ENCODE peak calls at places on chromosomes 2 and 18, in five cellular contexts. One of them, this sample, is unnamed.

GRCh38 chr2:230599854-230600253 is 112.8 kb upstream of the CAB39 start:
- DNase-seq in thoracic aorta: no peak
- DNase-seq in heart right ventricle: no peak
- DNase-seq in left lung: no peak
- DNase-seq in kidney: no peak
- DNase-seq in this sample: no peak

GRCh38 chr2:62270728-62271127 is 74.8 kb downstream of the B3GNT2 start:
- DNase-seq in thoracic aorta: no peak
- DNase-seq in heart right ventricle: peak; percentile 54
- DNase-seq in left lung: no peak
- DNase-seq in kidney: peak; percentile 83
- DNase-seq in this sample: no peak

GRCh38 chr2:120436460-120436739 is 90.5 kb downstream of the INHBB start:
- DNase-seq in thoracic aorta: no peak
- DNase-seq in heart right ventricle: no peak
- DNase-seq in left lung: no peak
- DNase-seq in kidney: no peak
- DNase-seq in this sample: no peak

GRCh38 chr2:236109061-236109460 is 59.1 kb downstream of the GBX2 start:
- DNase-seq in thoracic aorta: no peak
- DNase-seq in heart right ventricle: no peak
- DNase-seq in left lung: no peak
- DNase-seq in kidney: no peak
- DNase-seq in this sample: no peak

GRCh38 chr2:56185101-56185581 is 1.4 kb downstream of the CCDC85A start:
- DNase-seq in thoracic aorta: no peak
- DNase-seq in heart right ventricle: peak; percentile 8
- DNase-seq in left lung: peak; percentile 80
- DNase-seq in kidney: no peak
- DNase-seq in this sample: peak; percentile 86

GRCh38 chr18:5543854-5544389 is at the start of gene EPB41L3:
- DNase-seq in thoracic aorta: no peak
- DNase-seq in heart right ventricle: peak; percentile 28
- DNase-seq in left lung: peak; percentile 84
- DNase-seq in kidney: peak; percentile 79
- DNase-seq in this sample: no peak

GRCh38 chr2:186486651-186487647 is 889 bp downstream of the ZC3H15 start:
- DNase-seq in thoracic aorta: no peak
- DNase-seq in heart right ventricle: no peak
- DNase-seq in left lung: no peak
- DNase-seq in kidney: no peak
- DNase-seq in this sample: no peak

GRCh38 chr2:37711831-37712230 is 40.4 kb upstream of the CDC42EP3 start:
- DNase-seq in thoracic aorta: no peak
- DNase-seq in heart right ventricle: no peak
- DNase-seq in left lung: no peak
- DNase-seq in kidney: no peak
- DNase-seq in this sample: no peak

GRCh38 chr2:230443540-230443939 is 27.5 kb downstream of the SP100 start:
- DNase-seq in thoracic aorta: no peak
- DNase-seq in heart right ventricle: no peak
- DNase-seq in left lung: no peak
- DNase-seq in kidney: peak; percentile 14
- DNase-seq in this sample: no peak

GRCh38 chr2:134918518-134919359 is at the start of gene CCNT2:
- DNase-seq in thoracic aorta: peak; percentile 96
- DNase-seq in heart right ventricle: peak; percentile 99
- DNase-seq in left lung: peak; percentile 100
- DNase-seq in kidney: peak; percentile 100
- DNase-seq in this sample: peak; percentile 97

GRCh38 chr2:121638333-121638732 is 10.9 kb downstream of the CLASP1 start:
- DNase-seq in thoracic aorta: no peak
- DNase-seq in heart right ventricle: no peak
- DNase-seq in left lung: no peak
- DNase-seq in kidney: no peak
- DNase-seq in this sample: no peak

GRCh38 chr2:47189635-47190034 is 34.5 kb upstream of the STPG4 start:
- DNase-seq in thoracic aorta: no peak
- DNase-seq in heart right ventricle: no peak
- DNase-seq in left lung: no peak
- DNase-seq in kidney: no peak
- DNase-seq in this sample: peak; percentile 89

GRCh38 chr2:8633735-8634313 is 48.0 kb upstream of the ID2 start:
- DNase-seq in thoracic aorta: no peak
- DNase-seq in heart right ventricle: no peak
- DNase-seq in left lung: no peak
- DNase-seq in kidney: peak; percentile 77
- DNase-seq in this sample: peak; percentile 97

GRCh38 chr2:142841788-142842187 is 35.7 kb upstream of the KYNU start:
- DNase-seq in thoracic aorta: no peak
- DNase-seq in heart right ventricle: no peak
- DNase-seq in left lung: no peak
- DNase-seq in kidney: no peak
- DNase-seq in this sample: no peak

GRCh38 chr2:44897406-44897805 is 44.1 kb upstream of the SIX3 start:
- DNase-seq in thoracic aorta: no peak
- DNase-seq in heart right ventricle: no peak
- DNase-seq in left lung: no peak
- DNase-seq in kidney: no peak
- DNase-seq in this sample: no peak

GRCh38 chr2:227389661-227390060 is 1.9 kb upstream of the SCYGR1 start:
- DNase-seq in thoracic aorta: no peak
- DNase-seq in heart right ventricle: no peak
- DNase-seq in left lung: no peak
- DNase-seq in kidney: no peak
- DNase-seq in this sample: no peak

GRCh38 chr2:135913726-135914365 is 37.6 kb upstream of the MCM6 start:
- DNase-seq in thoracic aorta: no peak
- DNase-seq in heart right ventricle: peak; percentile 29
- DNase-seq in left lung: no peak
- DNase-seq in kidney: no peak
- DNase-seq in this sample: no peak

GRCh38 chr2:114543106-114543806 is 100.8 kb downstream of the DPP10 start:
- DNase-seq in thoracic aorta: no peak
- DNase-seq in heart right ventricle: peak; percentile 68
- DNase-seq in left lung: no peak
- DNase-seq in kidney: no peak
- DNase-seq in this sample: no peak

GRCh38 chr2:165401285-165401852 is 68.1 kb upstream of the CSRNP3 start:
- DNase-seq in thoracic aorta: no peak
- DNase-seq in heart right ventricle: peak; percentile 34
- DNase-seq in left lung: no peak
- DNase-seq in kidney: no peak
- DNase-seq in this sample: peak; percentile 77

GRCh38 chr2:55033076-55033742 is 17.0 kb downstream of the RTN4 start:
- DNase-seq in thoracic aorta: no peak
- DNase-seq in heart right ventricle: no peak
- DNase-seq in left lung: no peak
- DNase-seq in kidney: no peak
- DNase-seq in this sample: no peak

GRCh38 chr2:167844714-167845530 is 402.5 kb downstream of the STK39 start:
- DNase-seq in thoracic aorta: no peak
- DNase-seq in heart right ventricle: no peak
- DNase-seq in left lung: no peak
- DNase-seq in kidney: no peak
- DNase-seq in this sample: no peak

GRCh38 chr2:185952098-185952497 is 213.5 kb downstream of the FSIP2 start:
- DNase-seq in thoracic aorta: no peak
- DNase-seq in heart right ventricle: no peak
- DNase-seq in left lung: no peak
- DNase-seq in kidney: no peak
- DNase-seq in this sample: no peak

GRCh38 chr18:36942264-36942663 is 113.3 kb downstream of the KIAA1328 start:
- DNase-seq in thoracic aorta: no peak
- DNase-seq in heart right ventricle: no peak
- DNase-seq in left lung: no peak
- DNase-seq in kidney: no peak
- DNase-seq in this sample: no peak
- TF ChIP-seq CTCF in thoracic aorta: no peak
- TF ChIP-seq CTCF in heart right ventricle: peak; percentile 51
- TF ChIP-seq CTCF in left lung: peak; percentile 39
- TF ChIP-seq CTCF in kidney: peak; percentile 31
- TF ChIP-seq CTCF in this sample: peak; percentile 65

DNA sequence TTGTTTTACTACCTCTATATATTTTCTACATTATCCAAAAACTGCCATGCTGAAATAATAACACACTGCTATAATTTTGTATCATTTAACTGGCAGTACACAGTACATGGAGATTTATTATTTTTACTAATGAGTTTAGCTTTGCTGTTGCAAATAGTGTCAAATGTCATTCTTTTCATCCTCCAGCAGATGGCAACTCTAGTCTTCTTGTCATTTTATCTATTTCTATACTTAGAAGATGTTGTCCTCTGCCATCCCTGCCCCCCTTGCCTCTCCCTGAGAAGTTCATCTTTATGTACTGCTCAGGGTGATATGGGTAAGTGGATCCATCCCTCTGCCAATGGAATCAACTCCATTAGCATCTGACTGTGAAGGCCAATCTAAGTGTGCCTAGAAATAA is 21.7 kb upstream of the LRRTM1 start:
- DNase-seq in thoracic aorta: no peak
- DNase-seq in heart right ventricle: peak; percentile 17
- DNase-seq in left lung: no peak
- DNase-seq in kidney: no peak
- DNase-seq in this sample: no peak
- H3K27ac ChIP-seq in thoracic aorta: no peak overlapping the region
- H3K27ac ChIP-seq in heart right ventricle: no peak overlapping the region
- H3K27ac ChIP-seq in left lung: no peak overlapping the region
- H3K27ac ChIP-seq in kidney: no peak overlapping the region
- H3K27ac ChIP-seq in this sample: no peak overlapping the region

GRCh38 chr18:10378688-10379465 is 75.6 kb upstream of the APCDD1 start:
- DNase-seq in thoracic aorta: no peak
- DNase-seq in heart right ventricle: no peak
- DNase-seq in left lung: peak; percentile 76
- DNase-seq in kidney: no peak
- DNase-seq in this sample: peak; percentile 86
- H3K36me3 ChIP-seq in thoracic aorta: no peaks in the 10 kb centered on the region
- H3K36me3 ChIP-seq in heart right ventricle: no peaks in the 10 kb centered on the region
- H3K36me3 ChIP-seq in left lung: no peaks in the 10 kb centered on the region
- H3K36me3 ChIP-seq in kidney: no peaks in the 10 kb centered on the region
- H3K36me3 ChIP-seq in this sample: no peaks in the 10 kb centered on the region

GRCh38 chr2:30475542-30475941 is 28.5 kb downstream of the LCLAT1 start:
- DNase-seq in thoracic aorta: no peak
- DNase-seq in heart right ventricle: no peak
- DNase-seq in left lung: no peak
- DNase-seq in kidney: no peak
- DNase-seq in this sample: no peak
- TF ChIP-seq CTCF in thoracic aorta: no peak
- TF ChIP-seq CTCF in heart right ventricle: peak; percentile 22
- TF ChIP-seq CTCF in left lung: peak; percentile 15
- TF ChIP-seq CTCF in kidney: peak; percentile 14
- TF ChIP-seq CTCF in this sample: peak; percentile 33

GRCh38 chr2:6418316-6418715 is 447.4 kb downstream of the CMPK2 start:
- DNase-seq in thoracic aorta: no peak
- DNase-seq in heart right ventricle: no peak
- DNase-seq in left lung: no peak
- DNase-seq in kidney: no peak
- DNase-seq in this sample: no peak
- H3K27ac ChIP-seq in thoracic aorta: no peak overlapping the region
- H3K27ac ChIP-seq in heart right ventricle: no peak overlapping the region
- H3K27ac ChIP-seq in left lung: no peak overlapping the region
- H3K27ac ChIP-seq in kidney: no peak overlapping the region
- H3K27ac ChIP-seq in this sample: no peak overlapping the region

GRCh38 chr18:46570666-46571065 is 86.4 kb downstream of the LOXHD1 start:
- DNase-seq in thoracic aorta: no peak
- DNase-seq in heart right ventricle: no peak
- DNase-seq in left lung: no peak
- DNase-seq in kidney: no peak
- DNase-seq in this sample: no peak

GRCh38 chr18:46569211-46569610 is 87.8 kb downstream of the LOXHD1 start:
- DNase-seq in thoracic aorta: no peak
- DNase-seq in heart right ventricle: no peak
- DNase-seq in left lung: no peak
- DNase-seq in kidney: no peak
- DNase-seq in this sample: no peak

GRCh38 chr18:46571756-46572155 is 85.3 kb downstream of the LOXHD1 start:
- DNase-seq in thoracic aorta: no peak
- DNase-seq in heart right ventricle: no peak
- DNase-seq in left lung: no peak
- DNase-seq in kidney: no peak
- DNase-seq in this sample: no peak

GRCh38 chr18:46567196-46567595 is 89.8 kb downstream of the LOXHD1 start:
- DNase-seq in thoracic aorta: no peak
- DNase-seq in heart right ventricle: no peak
- DNase-seq in left lung: no peak
- DNase-seq in kidney: no peak
- DNase-seq in this sample: no peak

DNA sequence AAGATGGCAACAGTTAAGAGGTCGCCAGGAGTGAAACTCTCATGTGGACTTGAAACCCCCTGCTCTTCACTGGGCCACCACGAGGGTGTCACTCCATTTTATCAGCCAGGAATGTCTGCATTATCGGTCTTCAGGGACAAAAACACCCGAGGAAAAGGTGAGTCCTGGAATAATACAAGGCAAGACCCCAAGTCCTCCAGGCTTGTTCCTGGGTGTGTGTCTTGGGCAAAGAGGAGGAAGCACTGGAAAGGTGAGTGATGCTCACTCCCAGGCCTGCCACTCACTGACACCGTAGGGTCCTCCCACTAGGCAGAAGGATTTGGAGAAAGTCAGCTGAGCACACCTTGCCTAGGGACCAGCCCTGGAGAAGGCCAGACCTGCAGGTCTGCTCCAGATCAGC is 86.9 kb downstream of the LOXHD1 start:
- DNase-seq in thoracic aorta: no peak
- DNase-seq in heart right ventricle: no peak
- DNase-seq in left lung: no peak
- DNase-seq in kidney: no peak
- DNase-seq in this sample: no peak
- H3K36me3 ChIP-seq in thoracic aorta: no peaks in the 10 kb centered on the region
- H3K36me3 ChIP-seq in heart right ventricle: no peaks in the 10 kb centered on the region
- H3K36me3 ChIP-seq in left lung: no peaks in the 10 kb centered on the region
- H3K36me3 ChIP-seq in kidney: no peaks in the 10 kb centered on the region
- H3K36me3 ChIP-seq in this sample: no peaks in the 10 kb centered on the region

GRCh38 chr2:160409480-160409879 is 84.1 kb downstream of the RBMS1 start:
- DNase-seq in thoracic aorta: no peak
- DNase-seq in heart right ventricle: no peak
- DNase-seq in left lung: no peak
- DNase-seq in kidney: no peak
- DNase-seq in this sample: no peak

GRCh38 chr2:160408575-160409291 is 84.9 kb downstream of the RBMS1 start:
- DNase-seq in thoracic aorta: no peak
- DNase-seq in heart right ventricle: no peak
- DNase-seq in left lung: no peak
- DNase-seq in kidney: peak; percentile 67
- DNase-seq in this sample: peak; percentile 25

GRCh38 chr2:160406591-160407392 is 86.8 kb downstream of the RBMS1 start:
- DNase-seq in thoracic aorta: no peak
- DNase-seq in heart right ventricle: peak; percentile 65
- DNase-seq in left lung: peak; percentile 92
- DNase-seq in kidney: no peak
- DNase-seq in this sample: peak; percentile 78

GRCh38 chr2:160408205-160408561 is 85.4 kb downstream of the RBMS1 start:
- DNase-seq in thoracic aorta: no peak
- DNase-seq in heart right ventricle: no peak
- DNase-seq in left lung: no peak
- DNase-seq in kidney: no peak
- DNase-seq in this sample: no peak

GRCh38 chr2:160407393-160408204 is 86.0 kb downstream of the RBMS1 start:
- DNase-seq in thoracic aorta: no peak
- DNase-seq in heart right ventricle: peak; percentile 57
- DNase-seq in left lung: peak; percentile 94
- DNase-seq in kidney: peak; percentile 87
- DNase-seq in this sample: peak; percentile 92
- TF ChIP-seq CTCF in thoracic aorta: no peak
- TF ChIP-seq CTCF in heart right ventricle: no peak
- TF ChIP-seq CTCF in left lung: no peak
- TF ChIP-seq CTCF in kidney: no peak
- TF ChIP-seq CTCF in this sample: no peak